ENCODE peak calls at places on chromosomes 5 and 9, in nine cellular contexts. J, C, K, V, R, H, I, O and L are unnamed samples.

GRCh38 chr9:90969021-90969675 is 167.5 kb downstream of the SYK start:
- DNase-seq in K (no peak), I (no peak), C (no peak), H (no peak), R (no peak), J (no peak), O (no peak), V (no peak), L (no peak)

GRCh38 chr9:125701351-125701750 is 5.7 kb downstream of the MAPKAP1 start:
- DNase-seq in J (no peak), H (no peak), V (no peak), K (no peak), C (no peak), R (no peak), O (no peak), I (no peak), L (peak)

GRCh38 chr5:69368458-69369368 is 607 bp downstream of the AK6 start:
- DNase-seq in C (no peak), J (no peak), H (peak), K (peak), R (peak), I (no peak), O (no peak), V (no peak), L (peak)

GRCh38 chr9:138076650-138077009 is 199.0 kb downstream of the CACNA1B start:
- DNase-seq in R (no peak), V (no peak), O (no peak), I (no peak), J (no peak), H (no peak), K (no peak), C (no peak), L (no peak)

GRCh38 chr5:131375351-131375750 is 111.5 kb downstream of the CDC42SE2 start:
- DNase-seq in O (no peak), J (no peak), R (no peak), C (no peak), V (no peak), H (no peak), I (no peak), K (no peak), L (no peak)

GRCh38 chr9:26462213-26462612 is 430.4 kb downstream of the CAAP1 start:
- DNase-seq in R (peak), O (no peak), K (no peak), J (no peak), H (no peak), I (no peak), V (no peak), C (no peak), L (no peak)

GRCh38 chr9:127248241-127248640 is 16.3 kb upstream of the GARNL3 start:
- DNase-seq in H (no peak), C (no peak), I (no peak), J (no peak), O (no peak), K (no peak), V (no peak), R (no peak), L (no peak)

GRCh38 chr9:82057805-82058204 is 69.2 kb downstream of the SPATA31D1 start:
- DNase-seq in C (no peak), R (no peak), J (no peak), V (no peak), H (peak), K (no peak), O (no peak), I (no peak), L (no peak)

DNA sequence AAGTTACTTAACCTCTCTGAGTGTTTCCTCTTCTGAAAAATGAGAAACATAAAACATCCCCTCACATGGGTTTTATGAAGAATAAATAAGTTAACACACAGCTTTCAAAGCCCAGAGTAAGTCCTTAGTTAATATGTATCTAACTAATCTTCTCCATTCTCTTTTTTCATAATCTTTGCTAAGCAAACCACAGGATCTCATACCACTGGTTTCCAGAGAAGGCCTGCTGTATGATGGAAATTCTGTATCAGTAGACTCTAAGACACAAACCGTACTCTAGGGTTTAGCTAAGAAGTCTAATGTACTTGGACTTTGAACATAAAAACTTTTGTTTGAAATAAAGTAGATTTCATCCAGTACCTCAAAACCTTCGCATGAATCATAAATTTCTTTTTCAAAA is 307.9 kb downstream of the SPOCK1 start:
- DNase-seq in H (no peak), I (no peak), J (no peak), K (no peak), V (no peak), O (no peak), C (no peak), R (no peak), L (no peak)
- H3K4me3 ChIP-seq in H (no peak), I (no peak), J (no peak), K (no peak), V (no peak), O (no peak), C (no peak), R (no peak), L (no peak)

DNA sequence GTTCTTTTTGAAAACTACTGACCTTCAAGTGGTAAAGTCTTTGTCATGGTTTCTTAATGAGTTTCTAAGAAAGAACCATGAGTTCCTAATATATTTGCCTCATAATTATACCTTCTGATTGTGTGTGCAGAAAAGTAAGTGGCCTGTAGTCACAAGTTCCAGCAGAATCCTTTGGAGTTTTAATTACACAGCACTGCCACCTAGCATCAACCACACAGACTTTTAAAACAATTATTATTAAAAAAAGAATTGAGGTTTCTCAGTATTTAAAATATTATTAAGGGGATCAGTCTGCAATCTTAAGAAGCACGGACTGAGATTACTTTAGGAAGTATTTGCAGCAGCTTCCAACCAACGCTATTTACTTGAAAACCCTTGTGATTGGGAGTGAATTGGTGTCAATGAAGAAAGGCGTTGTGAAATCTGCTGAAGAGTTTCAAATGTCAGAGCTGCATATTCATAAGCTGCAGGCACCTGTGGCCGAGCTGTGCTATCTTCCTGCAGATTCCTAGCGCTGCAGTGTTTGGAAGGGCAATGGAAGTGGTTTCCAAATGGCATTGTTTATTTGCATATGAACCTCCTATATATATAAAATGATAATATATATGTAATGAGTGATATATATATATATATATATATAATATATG is 1074.2 kb upstream of the WWC1 start:
- DNase-seq in O (no peak), I (no peak), H (no peak), C (no peak), V (no peak), K (no peak), J (no peak), R (no peak), L (no peak)
- TF ChIP-seq CTCF in O (no peak), I (no peak), H (no peak), C (no peak), V (no peak), K (no peak), J (no peak), R (peak), L (no peak)

DNA sequence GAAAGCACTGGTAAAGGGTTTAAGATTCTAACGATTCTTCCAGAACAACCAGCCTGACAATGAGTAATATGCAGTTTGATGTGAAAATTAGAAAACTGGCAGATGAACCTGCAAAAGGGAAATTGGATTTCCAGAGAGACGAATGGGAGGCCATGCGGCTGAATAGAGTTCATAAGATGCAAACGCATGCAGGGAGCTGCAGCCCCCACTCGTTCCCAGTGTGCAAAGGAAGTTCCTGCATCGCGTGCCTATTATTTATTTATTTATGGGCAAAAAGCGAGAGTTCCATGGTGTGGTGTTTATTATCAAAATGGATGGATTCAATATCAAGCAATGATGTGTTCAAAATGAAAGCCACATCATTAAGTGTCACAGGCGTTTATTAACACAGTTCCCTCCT is 451.3 kb downstream of the KDM4C start:
- DNase-seq in H (no peak), C (no peak), I (no peak), O (no peak), V (no peak), R (no peak), K (no peak), J (no peak), L (no peak)
- H3K4me3 ChIP-seq in H (no peak), C (no peak), I (peak), O (no peak), V (no peak), R (no peak), K (no peak), J (no peak), L (peak)

DNA sequence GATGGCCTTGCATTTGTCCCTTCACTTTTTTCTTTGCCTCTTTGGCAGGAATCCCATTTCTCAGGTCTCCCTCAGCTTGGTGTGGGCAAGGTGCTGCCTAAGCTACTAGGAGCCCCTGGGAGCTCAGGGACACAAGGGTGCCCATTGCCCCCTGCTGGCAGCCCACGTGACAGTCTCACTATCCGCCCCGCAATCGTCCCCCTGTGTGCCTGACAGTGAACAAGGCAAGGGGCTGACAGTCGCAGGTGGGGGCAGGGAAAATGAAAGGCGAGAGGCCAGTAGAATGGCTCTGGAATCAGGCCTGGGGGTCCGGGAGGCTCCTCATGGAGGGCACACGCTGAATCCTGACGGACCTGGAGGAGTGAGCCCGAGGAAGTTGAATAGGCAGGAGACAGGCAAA is 2.0 kb upstream of the PCDH12 start:
- DNase-seq in V (no peak), J (no peak), R (peak), K (no peak), C (no peak), H (peak), O (no peak), I (no peak), L (no peak)
- TF ChIP-seq CTCF in V (no peak), J (peak), R (no peak), K (peak), C (peak), H (peak), O (peak), I (peak), L (peak)

GRCh38 chr5:16131878-16132277 is 47.7 kb downstream of the MARCHF11 start:
- DNase-seq in J (no peak), V (no peak), K (no peak), R (no peak), C (no peak), I (no peak), H (no peak), O (no peak), L (no peak)
- H3K4me3 ChIP-seq in J (no peak), V (no peak), K (no peak), R (no peak), C (no peak), I (no peak), H (no peak), O (no peak), L (no peak)

GRCh38 chr5:74336286-74336685 is 304.2 kb downstream of the ENC1 start:
- DNase-seq in I (no peak), R (peak), O (no peak), V (no peak), K (no peak), C (no peak), J (no peak), H (no peak), L (no peak)
- TF ChIP-seq CTCF in I (no peak), R (peak), O (no peak), V (no peak), K (no peak), C (peak), J (peak), H (peak), L (peak)

GRCh38 chr9:136994180-136994884 is 2.0 kb downstream of the CLIC3 start:
- DNase-seq in H (no peak), J (no peak), K (no peak), I (no peak), O (no peak), V (no peak), C (no peak), R (no peak), L (no peak)
- H3K4me3 ChIP-seq in H (no peak), J (no peak), K (no peak), I (no peak), O (peak), V (no peak), C (no peak), R (no peak), L (no peak)

GRCh38 chr5:96903300-96903699 is 27.0 kb downstream of the ERAP2 start:
- DNase-seq in R (no peak), O (no peak), H (no peak), I (no peak), V (no peak), J (no peak), K (no peak), C (no peak), L (no peak)

GRCh38 chr5:96902876-96903275 is 26.6 kb downstream of the ERAP2 start:
- DNase-seq in K (no peak), V (no peak), I (no peak), O (no peak), C (no peak), H (no peak), J (no peak), R (no peak), L (no peak)

GRCh38 chr5:96901841-96902240 is 25.5 kb downstream of the ERAP2 start:
- DNase-seq in R (no peak), I (no peak), K (no peak), C (no peak), H (no peak), J (no peak), O (no peak), V (no peak), L (no peak)

GRCh38 chr5:96904054-96904931 is 28.0 kb downstream of the ERAP2 start:
- DNase-seq in O (no peak), I (no peak), R (no peak), H (no peak), C (no peak), J (no peak), V (no peak), K (peak), L (no peak)

DNA sequence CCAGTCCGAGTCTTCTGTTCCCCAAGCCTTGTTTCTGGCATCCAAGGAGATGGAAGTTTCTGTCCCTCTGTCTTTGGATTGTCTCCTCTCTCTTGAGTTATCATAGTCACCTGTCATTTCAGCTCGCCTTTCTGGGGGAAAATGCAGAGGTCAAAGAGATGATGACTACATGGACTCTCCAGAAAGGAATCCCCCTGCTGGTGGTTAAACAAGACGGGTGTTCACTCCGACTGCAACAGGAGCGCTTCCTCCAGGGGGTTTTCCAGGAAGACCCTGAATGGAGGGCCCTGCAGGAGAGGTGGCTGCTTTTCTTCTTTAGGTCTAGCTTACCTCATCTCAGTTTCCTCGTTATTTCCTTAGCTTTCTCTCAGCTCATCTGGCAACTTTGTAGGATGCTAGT is 25.1 kb downstream of the ERAP2 start:
- DNase-seq in C (no peak), K (no peak), O (no peak), R (peak), H (no peak), V (no peak), J (no peak), I (no peak), L (no peak)
- TF ChIP-seq CTCF in C (peak), K (no peak), O (no peak), R (peak), H (peak), V (no peak), J (peak), I (no peak), L (no peak)